ENCODE peak calls at places on chromosomes 2 and 18, in five cellular contexts. M is MCF 10A, R is hepatic stellate cell, V is Kasumi-1, B is COLO829. K is an unnamed sample.

GRCh38 chr2:241703128-241703604 is 1.3 kb downstream of the ING5 start:
- DNase-seq in M (no peak), R (peak), V (no peak), B (peak), K (no peak)

GRCh38 chr2:219496781-219497494 is 1.8 kb upstream of the GMPPA start:
- DNase-seq in M (no peak), R (no peak), V (no peak), B (no peak), K (no peak)

GRCh38 chr2:150271952-150272351 is 215.5 kb downstream of the RND3 start:
- DNase-seq in M (peak), R (peak), V (no peak), B (no peak), K (peak)

GRCh38 chr18:1017679-1018078 is 113.0 kb downstream of the ADCYAP1 start:
- DNase-seq in M (no peak), R (no peak), V (no peak), B (no peak), K (no peak)

GRCh38 chr2:178306351-178307073 is 112.2 kb downstream of the OSBPL6 start:
- DNase-seq in M (peak), R (no peak), V (peak), B (peak), K (peak)

GRCh38 chr2:206274434-206275273 is at the start of gene ZDBF2:
- DNase-seq in M (peak), R (peak), V (no peak), B (peak), K (no peak)

GRCh38 chr2:28320009-28320365 is 72.7 kb upstream of the FOSL2 start:
- DNase-seq in M (no peak), R (no peak), V (no peak), B (no peak), K (no peak)

GRCh38 chr2:148565272-148565894 is 79.2 kb upstream of the EPC2 start:
- DNase-seq in M (peak), R (no peak), V (peak), B (no peak), K (no peak)

GRCh38 chr2:207202645-207203044 is 36.9 kb upstream of the KLF7 start:
- DNase-seq in M (peak), R (no peak), V (peak), B (no peak), K (peak)

GRCh38 chr2:151774506-151774905 is 40.2 kb upstream of the NEB start:
- DNase-seq in M (peak), R (peak), V (no peak), B (peak), K (peak)

GRCh38 chr18:78512080-78512601 is 467.5 kb upstream of the SALL3 start:
- DNase-seq in M (no peak), R (no peak), V (no peak), B (no peak), K (no peak)

GRCh38 chr18:79384151-79384807 is 11.5 kb upstream of the NFATC1 start:
- DNase-seq in M (no peak), R (no peak), V (no peak), B (no peak), K (no peak)

GRCh38 chr2:113342650-113343049 is 63.9 kb upstream of the PAX8 start:
- DNase-seq in M (no peak), R (no peak), V (peak), B (no peak), K (no peak)

GRCh38 chr18:28581503-28582169 is 404.7 kb upstream of the CDH2 start:
- DNase-seq in M (no peak), R (no peak), V (no peak), B (no peak), K (no peak)

GRCh38 chr2:150477347-150477746 is 10.1 kb downstream of the RND3 start:
- DNase-seq in M (peak), R (no peak), V (no peak), B (no peak), K (peak)

GRCh38 chr2:127611076-127611925 is 34.7 kb upstream of the GPR17 start:
- DNase-seq in M (no peak), R (no peak), V (no peak), B (no peak), K (no peak)

GRCh38 chr2:42238644-42239288 is 69.6 kb downstream of the EML4 start:
- DNase-seq in M (peak), R (no peak), V (no peak), B (no peak), K (no peak)

GRCh38 chr2:237446333-237446654 is 32.3 kb upstream of the COL6A3 start:
- DNase-seq in M (no peak), R (no peak), V (no peak), B (no peak), K (no peak)

GRCh38 chr2:191145769-191146471 is 4.9 kb downstream of the STAT4 start:
- DNase-seq in M (no peak), R (no peak), V (no peak), B (no peak), K (peak)

GRCh38 chr18:11246466-11246865 is 97.1 kb upstream of the PIEZO2 start:
- DNase-seq in M (peak), R (no peak), V (no peak), B (no peak), K (no peak)

GRCh38 chr2:132953771-132954170 is 283.8 kb upstream of the LYPD1 start:
- DNase-seq in M (no peak), R (no peak), V (no peak), B (no peak), K (no peak)

GRCh38 chr2:224545884-224546644 is 39.1 kb downstream of the CUL3 start:
- DNase-seq in M (no peak), R (peak), V (no peak), B (no peak), K (no peak)

GRCh38 chr2:172947461-172947860 is 128.2 kb upstream of the MAP3K20 start:
- DNase-seq in M (no peak), R (no peak), V (no peak), B (no peak), K (no peak)

GRCh38 chr2:195575879-195576391 is 81.1 kb upstream of the SLC39A10 start:
- DNase-seq in M (peak), R (peak), V (peak), B (peak), K (peak)

GRCh38 chr2:41930807-41931566 is 116.8 kb upstream of the PKDCC start:
- DNase-seq in M (peak), R (no peak), V (no peak), B (no peak), K (no peak)

GRCh38 chr2:199025146-199025545 is 432.6 kb downstream of the SATB2 start:
- DNase-seq in M (no peak), R (no peak), V (no peak), B (no peak), K (no peak)

GRCh38 chr18:56593906-56594305 is 44.5 kb downstream of the TXNL1 start:
- DNase-seq in M (peak), R (no peak), V (no peak), B (no peak), K (peak)

GRCh38 chr2:240956161-240956934 is 42.1 kb upstream of the SNED1 start:
- DNase-seq in M (no peak), R (no peak), V (no peak), B (no peak), K (no peak)

GRCh38 chr18:53789376-53790247 is 434.9 kb downstream of the MBD2 start:
- DNase-seq in M (no peak), R (no peak), V (no peak), B (no peak), K (no peak)

GRCh38 chr18:23805898-23806297 is 116.6 kb downstream of the LAMA3 start:
- DNase-seq in M (peak), R (no peak), V (no peak), B (no peak), K (no peak)